ENCODE peak calls at places on chromosomes 11 and 22, in four cellular contexts. One of them, this sample, is unnamed.

GRCh38 chr11:79940165-79940564 is 499.3 kb upstream of the TENM4 start:
- DNase-seq in NCI-H2107: no peak
- DNase-seq in EL: no peak
- DNase-seq in GM12865: no peak
- DNase-seq in this sample: no peak

GRCh38 chr11:40104941-40105550 is 1354.4 kb downstream of the LRRC4C start:
- DNase-seq in NCI-H2107: no peak
- DNase-seq in EL: no peak
- DNase-seq in GM12865: no peak
- DNase-seq in this sample: no peak

GRCh38 chr11:61392991-61393595 is 706 bp downstream of the TMEM216 start:
- DNase-seq in NCI-H2107: no peak
- DNase-seq in EL: peak
- DNase-seq in GM12865: peak
- DNase-seq in this sample: peak

GRCh38 chr22:39995346-39996252 is 845 bp downstream of the FAM83F start:
- DNase-seq in NCI-H2107: no peak
- DNase-seq in EL: no peak
- DNase-seq in GM12865: no peak
- DNase-seq in this sample: no peak

GRCh38 chr22:29938285-29938693 is 55.3 kb downstream of the MTMR3 start:
- DNase-seq in NCI-H2107: no peak
- DNase-seq in EL: no peak
- DNase-seq in GM12865: peak
- DNase-seq in this sample: no peak

GRCh38 chr11:17807034-17807433 is 72.5 kb downstream of the KCNC1 start:
- DNase-seq in NCI-H2107: no peak
- DNase-seq in EL: peak
- DNase-seq in GM12865: no peak
- DNase-seq in this sample: no peak

GRCh38 chr11:10628506-10629236 is 60.2 kb upstream of the LYVE1 start:
- DNase-seq in NCI-H2107: no peak
- DNase-seq in EL: no peak
- DNase-seq in GM12865: peak
- DNase-seq in this sample: no peak

GRCh38 chr22:32909561-32910348 is 108.2 kb downstream of the TIMP3 start:
- DNase-seq in NCI-H2107: no peak
- DNase-seq in EL: no peak
- DNase-seq in GM12865: no peak
- DNase-seq in this sample: peak

GRCh38 chr22:23786752-23787599 is at the start of gene SMARCB1:
- DNase-seq in NCI-H2107: peak
- DNase-seq in EL: peak
- DNase-seq in GM12865: peak
- DNase-seq in this sample: peak

GRCh38 chr11:35678471-35678870 is 15.9 kb downstream of the TRIM44 start:
- DNase-seq in NCI-H2107: no peak
- DNase-seq in EL: no peak
- DNase-seq in GM12865: no peak
- DNase-seq in this sample: no peak

GRCh38 chr11:116825434-116825833 is 2.3 kb upstream of the APOA4 start:
- DNase-seq in NCI-H2107: no peak
- DNase-seq in EL: no peak
- DNase-seq in GM12865: no peak
- DNase-seq in this sample: no peak

GRCh38 chr11:96097844-96098421 is 174.0 kb upstream of the MTMR2 start:
- DNase-seq in NCI-H2107: no peak
- DNase-seq in EL: peak
- DNase-seq in GM12865: no peak
- DNase-seq in this sample: no peak

GRCh38 chr22:19962909-19963806 is 21.5 kb upstream of the TXNRD2 start:
- DNase-seq in NCI-H2107: no peak
- DNase-seq in EL: peak
- DNase-seq in GM12865: no peak
- DNase-seq in this sample: peak

GRCh38 chr11:121649798-121650197 is 197.0 kb upstream of the SORL1-AS1 start:
- DNase-seq in NCI-H2107: no peak
- DNase-seq in EL: no peak
- DNase-seq in GM12865: no peak
- DNase-seq in this sample: no peak

GRCh38 chr22:23077627-23078461 is 7.5 kb downstream of the GNAZ start:
- DNase-seq in NCI-H2107: no peak
- DNase-seq in EL: no peak
- DNase-seq in GM12865: no peak
- DNase-seq in this sample: peak

GRCh38 chr11:124867700-124868099 is 2.5 kb downstream of the ROBO3 start:
- DNase-seq in NCI-H2107: no peak
- DNase-seq in EL: peak
- DNase-seq in GM12865: peak
- DNase-seq in this sample: no peak

GRCh38 chr11:1852885-1853284 is at the start of gene LSP1:
- DNase-seq in NCI-H2107: no peak
- DNase-seq in EL: no peak
- DNase-seq in GM12865: peak
- DNase-seq in this sample: no peak

GRCh38 chr11:70694371-70694770 is 296.0 kb downstream of the CTTN start:
- DNase-seq in NCI-H2107: no peak
- DNase-seq in EL: no peak
- DNase-seq in GM12865: no peak
- DNase-seq in this sample: no peak

GRCh38 chr11:126485986-126486635 is 130.6 kb downstream of the ST3GAL4 start:
- DNase-seq in NCI-H2107: no peak
- DNase-seq in EL: no peak
- DNase-seq in GM12865: no peak
- DNase-seq in this sample: no peak

GRCh38 chr22:43399338-43399979 is 12.4 kb upstream of the MPPED1 start:
- DNase-seq in NCI-H2107: no peak
- DNase-seq in EL: no peak
- DNase-seq in GM12865: no peak
- DNase-seq in this sample: no peak

GRCh38 chr11:35035894-35036408 is 103.0 kb upstream of the CD44 start:
- DNase-seq in NCI-H2107: no peak
- DNase-seq in EL: peak
- DNase-seq in GM12865: peak
- DNase-seq in this sample: no peak

GRCh38 chr11:85281550-85281949 is 345.6 kb downstream of the DLG2 start:
- DNase-seq in NCI-H2107: no peak
- DNase-seq in EL: no peak
- DNase-seq in GM12865: no peak
- DNase-seq in this sample: no peak

GRCh38 chr22:19514831-19515565 is 9.2 kb downstream of the CLDN5 start:
- DNase-seq in NCI-H2107: peak
- DNase-seq in EL: no peak
- DNase-seq in GM12865: no peak
- DNase-seq in this sample: no peak

GRCh38 chr11:76302707-76303395 is 78.1 kb downstream of the THAP12 start:
- DNase-seq in NCI-H2107: no peak
- DNase-seq in EL: no peak
- DNase-seq in GM12865: no peak
- DNase-seq in this sample: no peak

GRCh38 chr11:59012942-59013256 is 73.2 kb upstream of the GLYATL1B start:
- DNase-seq in NCI-H2107: no peak
- DNase-seq in EL: no peak
- DNase-seq in GM12865: no peak
- DNase-seq in this sample: no peak

GRCh38 chr11:61173456-61173855 is 12.2 kb upstream of the VPS37C start:
- DNase-seq in NCI-H2107: no peak
- DNase-seq in EL: peak
- DNase-seq in GM12865: peak
- DNase-seq in this sample: no peak

GRCh38 chr22:26476705-26477340 is 6.8 kb downstream of the HPS4 start:
- DNase-seq in NCI-H2107: no peak
- DNase-seq in EL: peak
- DNase-seq in GM12865: no peak
- DNase-seq in this sample: no peak

GRCh38 chr11:47002366-47002765 is 65.8 kb downstream of the CSTPP1 start:
- DNase-seq in NCI-H2107: no peak
- DNase-seq in EL: no peak
- DNase-seq in GM12865: no peak
- DNase-seq in this sample: no peak

This sample was measured in adrenal gland.